ENCODE peak calls at places on chromosomes 3 and 15, in eight cellular contexts. S is PC-9, I is body of pancreas, Q is BJ, J is cardiac fibroblast, W is AG10803, Z is endodermal cell, G is left lung. L is an unnamed sample.

GRCh38 chr3:13607821-13608620 is 59.1 kb downstream of the FBLN2 start:
- DNase-seq in W (peak; percentile 38), I (no peak), Z (no peak), S (peak; percentile 28), Q (no peak), G (no peak), J (no peak), L (no peak)

GRCh38 chr3:60720696-60721228 is 530.5 kb downstream of the FHIT start:
- DNase-seq in J (no peak), G (no peak), Z (no peak), Q (no peak), W (peak; percentile 85), I (no peak), S (no peak), L (no peak)

GRCh38 chr3:96814581-96815567 is at the start of gene EPHA6:
- DNase-seq in W (peak; percentile 0), J (no peak), Z (peak; percentile 73), Q (no peak), I (no peak), S (no peak), G (no peak), L (no peak)

GRCh38 chr3:138686771-138687221 is 78.2 kb downstream of the FAIM start:
- DNase-seq in W (peak; percentile 86), J (peak; percentile 86), Q (peak; percentile 71), G (no peak), Z (no peak), I (no peak), S (peak; percentile 37), L (no peak)

GRCh38 chr3:12681586-12682371 is 17.9 kb upstream of the RAF1 start:
- DNase-seq in Z (no peak), J (peak; percentile 85), Q (no peak), G (no peak), S (no peak), W (peak; percentile 92), I (no peak), L (no peak)

GRCh38 chr3:116614795-116615362 is 94.7 kb upstream of the TUSC7 start:
- DNase-seq in Q (no peak), Z (no peak), G (no peak), S (no peak), W (peak; percentile 12), I (no peak), J (no peak), L (no peak)

GRCh38 chr3:177060492-177060891 is 136.8 kb downstream of the TBL1XR1 start:
- DNase-seq in Z (no peak), G (no peak), Q (no peak), W (no peak), I (no peak), J (no peak), S (no peak), L (no peak)

GRCh38 chr15:91100561-91101355 is 701 bp downstream of the SV2B start:
- DNase-seq in W (peak; percentile 11), S (no peak), I (no peak), J (peak; percentile 25), G (no peak), Q (no peak), Z (peak; percentile 57), L (no peak)

GRCh38 chr3:98734737-98735136 is 28.4 kb upstream of the ST3GAL6 start:
- DNase-seq in G (no peak), Z (no peak), S (no peak), W (no peak), I (no peak), J (peak; percentile 36), Q (no peak), L (no peak)

GRCh38 chr3:37291275-37291700 is 116.9 kb upstream of the LRRFIP2 start:
- DNase-seq in I (no peak), J (peak; percentile 53), Q (peak; percentile 37), S (no peak), W (peak; percentile 77), Z (no peak), G (no peak), L (no peak)

GRCh38 chr3:21417991-21418390 is 333.0 kb downstream of the ZNF385D start:
- DNase-seq in Z (no peak), G (no peak), S (no peak), I (no peak), J (no peak), Q (peak; percentile 39), W (peak; percentile 53), L (no peak)

GRCh38 chr3:98956008-98956407 is 54.5 kb upstream of the DCBLD2 start:
- DNase-seq in G (no peak), S (no peak), W (no peak), I (no peak), Z (no peak), Q (no peak), J (no peak), L (no peak)

GRCh38 chr3:43871627-43872245 is 181.0 kb downstream of the ABHD5 start:
- DNase-seq in Z (peak; percentile 48), Q (no peak), J (peak; percentile 11), I (no peak), S (no peak), W (no peak), G (no peak), L (no peak)

GRCh38 chr15:74415966-74416916 is 17.5 kb downstream of the SEMA7A start:
- DNase-seq in I (no peak), G (no peak), W (no peak), Z (no peak), Q (no peak), J (no peak), S (no peak), L (no peak)

GRCh38 chr15:31469801-31470545 is 143.3 kb downstream of the KLF13 start:
- DNase-seq in Z (no peak), Q (no peak), W (no peak), J (no peak), S (no peak), I (no peak), G (no peak), L (peak; percentile 66)

GRCh38 chr15:57213783-57214366 is 162.4 kb upstream of the CGNL1 start:
- DNase-seq in W (peak; percentile 76), G (no peak), I (no peak), S (no peak), J (peak; percentile 79), Q (no peak), Z (no peak), L (no peak)

GRCh38 chr3:11350374-11350773 is 78.2 kb downstream of the ATG7 start:
- DNase-seq in I (no peak), S (no peak), G (no peak), Q (no peak), Z (no peak), J (no peak), W (no peak), L (no peak)

GRCh38 chr3:160707187-160707789 is 30.3 kb downstream of the ARL14 start:
- DNase-seq in J (peak; percentile 71), Q (no peak), I (peak; percentile 38), G (no peak), S (peak; percentile 21), W (peak; percentile 56), Z (peak; percentile 58), L (peak; percentile 36)

GRCh38 chr3:194280777-194281176 is 70.4 kb downstream of the CPN2 start:
- DNase-seq in Q (no peak), Z (no peak), J (no peak), G (no peak), I (no peak), W (no peak), S (no peak), L (peak; percentile 62)

GRCh38 chr3:52770581-52771333 is at the start of gene NEK4:
- DNase-seq in W (peak; percentile 86), I (peak; percentile 93), G (peak; percentile 96), J (peak; percentile 93), Z (peak; percentile 97), Q (peak; percentile 43), S (peak; percentile 90), L (peak; percentile 98)
- TF ChIP-seq CTCF in W (peak; percentile 1), I (no peak), G (no peak), J (no peak), Z (peak; percentile 40), Q (no peak), S (no peak), L (no peak)

GRCh38 chr3:127325630-127325961 is 37.8 kb upstream of the PRR20G start:
- DNase-seq in J (peak; percentile 7), W (peak; percentile 51), Z (no peak), I (no peak), Q (no peak), S (no peak), G (no peak), L (no peak)

GRCh38 chr3:127328391-127328790 is 40.5 kb upstream of the PRR20G start:
- DNase-seq in W (no peak), G (no peak), J (no peak), Z (no peak), S (no peak), I (no peak), Q (no peak), L (no peak)

GRCh38 chr3:127324913-127325629 is 37.2 kb upstream of the PRR20G start:
- DNase-seq in Z (no peak), I (no peak), W (peak; percentile 12), S (no peak), J (no peak), G (no peak), Q (no peak), L (no peak)

GRCh38 chr3:127324080-127324479 is 36.2 kb upstream of the PRR20G start:
- DNase-seq in Z (no peak), I (no peak), G (no peak), Q (no peak), S (no peak), W (no peak), J (no peak), L (no peak)

GRCh38 chr3:127326341-127326740 is 38.5 kb upstream of the PRR20G start:
- DNase-seq in Q (no peak), S (no peak), I (no peak), W (no peak), J (no peak), Z (no peak), G (no peak), L (no peak)
- H3K4me3 ChIP-seq in Q (no peak overlapping the region), S (no peak overlapping the region), I (no peak overlapping the region), W (no peak overlapping the region), J (no peak overlapping the region), Z (no peak overlapping the region), G (no peak overlapping the region), L (no peak overlapping the region)

GRCh38 chr3:5806192-5806591 is 618.7 kb downstream of the EDEM1 start:
- DNase-seq in I (peak; percentile 34), G (no peak), S (no peak), J (no peak), Q (no peak), W (no peak), Z (peak; percentile 63), L (no peak)
- TF ChIP-seq CTCF in I (no peak), G (no peak), S (peak; percentile 51), J (no peak), Q (no peak), W (no peak), Z (peak; percentile 80), L (no peak)

DNA sequence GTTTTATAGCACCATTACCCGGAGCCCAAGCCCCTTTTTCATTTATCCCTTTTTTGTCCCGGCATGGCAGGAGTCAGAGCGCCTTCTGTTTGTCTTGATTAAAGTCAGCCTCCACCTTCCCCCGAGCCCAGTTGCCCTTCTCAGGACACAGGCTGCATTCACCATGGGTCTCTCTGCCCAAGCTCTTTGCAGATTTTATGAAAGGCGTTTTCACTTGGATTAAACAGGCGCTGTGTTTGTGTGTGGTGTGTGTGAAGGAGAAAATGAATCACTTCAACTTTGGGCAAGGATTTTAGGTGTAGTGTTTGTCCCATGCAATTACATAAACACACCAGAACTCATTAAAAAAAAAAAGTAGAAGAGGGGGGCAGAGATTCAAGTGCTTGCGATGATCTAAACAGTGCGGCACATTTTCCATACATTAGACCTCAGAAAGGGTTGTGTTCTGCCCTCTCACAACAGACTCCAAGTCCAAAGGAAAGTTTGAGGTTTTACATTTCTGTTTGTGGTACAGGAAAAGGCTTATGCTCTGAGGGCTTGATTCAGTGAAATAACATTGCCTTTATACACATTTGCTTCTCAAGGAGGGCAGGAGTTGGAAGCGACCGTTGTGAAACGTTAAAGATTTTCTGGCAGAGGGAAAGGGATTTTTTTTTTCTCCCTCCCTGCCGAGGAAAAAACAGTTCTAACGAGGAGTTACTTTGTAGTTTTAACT is 14.5 kb upstream of the IL16 start:
- DNase-seq in G (no peak), Z (no peak), W (no peak), I (no peak), J (peak; percentile 56), Q (no peak), S (no peak), L (no peak)
- H3K4me3 ChIP-seq in G (peak overlapping the region; percentile 13), Z (no peak overlapping the region), W (peak overlapping the region; percentile 47), I (no peak overlapping the region), J (peak overlapping the region; percentile 39), Q (no peak overlapping the region), S (no peak overlapping the region), L (no peak overlapping the region)